ENCODE peak calls at places on chromosomes 2 and 18, in seven cellular contexts. One of them, this sample, is unnamed.

GRCh38 chr2:5981241-5982055 is 289.3 kb downstream of the SOX11 start:
- DNase-seq in mesendoderm: peak; percentile 77
- DNase-seq in CD8-positive, alpha-beta memory T cell: no peak
- DNase-seq in keratinocyte: no peak
- DNase-seq in prostate gland: no peak
- DNase-seq in psoas muscle: no peak
- DNase-seq in spleen: no peak
- DNase-seq in this sample: no peak

GRCh38 chr2:10236571-10237391 is 65.9 kb upstream of the HPCAL1 start:
- DNase-seq in psoas muscle: no peak
- DNase-seq in mesendoderm: no peak
- DNase-seq in prostate gland: no peak
- DNase-seq in spleen: peak; percentile 39
- DNase-seq in CD8-positive, alpha-beta memory T cell: no peak
- DNase-seq in keratinocyte: no peak
- DNase-seq in this sample: no peak

GRCh38 chr18:2070636-2071035 is 500.7 kb downstream of the METTL4 start:
- DNase-seq in CD8-positive, alpha-beta memory T cell: no peak
- DNase-seq in psoas muscle: no peak
- DNase-seq in mesendoderm: no peak
- DNase-seq in keratinocyte: no peak
- DNase-seq in prostate gland: no peak
- DNase-seq in spleen: no peak
- DNase-seq in this sample: no peak

GRCh38 chr2:127408004-127408806 is 10.0 kb upstream of the PROC start:
- DNase-seq in prostate gland: peak; percentile 85
- DNase-seq in spleen: peak; percentile 97
- DNase-seq in mesendoderm: peak; percentile 97
- DNase-seq in psoas muscle: peak; percentile 94
- DNase-seq in keratinocyte: no peak
- DNase-seq in CD8-positive, alpha-beta memory T cell: peak; percentile 88
- DNase-seq in this sample: peak; percentile 93

GRCh38 chr2:119718391-119719260 is 39.6 kb downstream of the TMEM177 start:
- DNase-seq in psoas muscle: no peak
- DNase-seq in spleen: peak; percentile 23
- DNase-seq in prostate gland: no peak
- DNase-seq in CD8-positive, alpha-beta memory T cell: no peak
- DNase-seq in mesendoderm: no peak
- DNase-seq in keratinocyte: no peak
- DNase-seq in this sample: no peak

GRCh38 chr2:105257981-105258380 is 16.4 kb downstream of the GPR45 start:
- DNase-seq in keratinocyte: no peak
- DNase-seq in prostate gland: no peak
- DNase-seq in psoas muscle: no peak
- DNase-seq in mesendoderm: no peak
- DNase-seq in spleen: no peak
- DNase-seq in CD8-positive, alpha-beta memory T cell: no peak
- DNase-seq in this sample: no peak

GRCh38 chr2:69459936-69460335 is 22.7 kb upstream of the NFU1 start:
- DNase-seq in psoas muscle: no peak
- DNase-seq in CD8-positive, alpha-beta memory T cell: no peak
- DNase-seq in spleen: no peak
- DNase-seq in keratinocyte: no peak
- DNase-seq in prostate gland: no peak
- DNase-seq in mesendoderm: no peak
- DNase-seq in this sample: no peak

GRCh38 chr2:193929131-193929530 is 1727.9 kb upstream of the SLC39A10 start:
- DNase-seq in keratinocyte: no peak
- DNase-seq in spleen: no peak
- DNase-seq in psoas muscle: no peak
- DNase-seq in mesendoderm: no peak
- DNase-seq in CD8-positive, alpha-beta memory T cell: no peak
- DNase-seq in prostate gland: no peak
- DNase-seq in this sample: no peak

GRCh38 chr2:74708883-74709282 is 54.8 kb downstream of the SEMA4F start:
- DNase-seq in keratinocyte: no peak
- DNase-seq in psoas muscle: no peak
- DNase-seq in CD8-positive, alpha-beta memory T cell: no peak
- DNase-seq in prostate gland: no peak
- DNase-seq in spleen: no peak
- DNase-seq in mesendoderm: no peak
- DNase-seq in this sample: peak; percentile 32

GRCh38 chr2:239227661-239228371 is 173.0 kb downstream of the HDAC4 start:
- DNase-seq in CD8-positive, alpha-beta memory T cell: no peak
- DNase-seq in prostate gland: no peak
- DNase-seq in psoas muscle: peak; percentile 73
- DNase-seq in mesendoderm: no peak
- DNase-seq in spleen: peak; percentile 75
- DNase-seq in keratinocyte: no peak
- DNase-seq in this sample: no peak

GRCh38 chr2:44994377-44994776 is 14.9 kb downstream of the SIX2 start:
- DNase-seq in prostate gland: no peak
- DNase-seq in psoas muscle: no peak
- DNase-seq in keratinocyte: no peak
- DNase-seq in spleen: no peak
- DNase-seq in CD8-positive, alpha-beta memory T cell: no peak
- DNase-seq in mesendoderm: no peak
- DNase-seq in this sample: no peak

GRCh38 chr2:112290098-112290497 is 14.7 kb downstream of the ZC3H6 start:
- DNase-seq in keratinocyte: no peak
- DNase-seq in prostate gland: no peak
- DNase-seq in spleen: no peak
- DNase-seq in psoas muscle: no peak
- DNase-seq in mesendoderm: no peak
- DNase-seq in CD8-positive, alpha-beta memory T cell: no peak
- DNase-seq in this sample: no peak

GRCh38 chr2:240325006-240325653 is 110.3 kb upstream of the GPC1 start:
- DNase-seq in spleen: no peak
- DNase-seq in mesendoderm: no peak
- DNase-seq in psoas muscle: no peak
- DNase-seq in keratinocyte: no peak
- DNase-seq in CD8-positive, alpha-beta memory T cell: no peak
- DNase-seq in prostate gland: no peak
- DNase-seq in this sample: no peak

GRCh38 chr2:173272895-173273294 is 81.8 kb upstream of the CDCA7 start:
- DNase-seq in prostate gland: no peak
- DNase-seq in keratinocyte: no peak
- DNase-seq in mesendoderm: no peak
- DNase-seq in CD8-positive, alpha-beta memory T cell: no peak
- DNase-seq in psoas muscle: no peak
- DNase-seq in spleen: no peak
- DNase-seq in this sample: no peak

GRCh38 chr2:37389984-37390765 is 45.7 kb downstream of the QPCT start:
- DNase-seq in CD8-positive, alpha-beta memory T cell: peak; percentile 52
- DNase-seq in prostate gland: no peak
- DNase-seq in spleen: no peak
- DNase-seq in psoas muscle: no peak
- DNase-seq in keratinocyte: no peak
- DNase-seq in mesendoderm: peak; percentile 97
- DNase-seq in this sample: peak; percentile 36

DNA sequence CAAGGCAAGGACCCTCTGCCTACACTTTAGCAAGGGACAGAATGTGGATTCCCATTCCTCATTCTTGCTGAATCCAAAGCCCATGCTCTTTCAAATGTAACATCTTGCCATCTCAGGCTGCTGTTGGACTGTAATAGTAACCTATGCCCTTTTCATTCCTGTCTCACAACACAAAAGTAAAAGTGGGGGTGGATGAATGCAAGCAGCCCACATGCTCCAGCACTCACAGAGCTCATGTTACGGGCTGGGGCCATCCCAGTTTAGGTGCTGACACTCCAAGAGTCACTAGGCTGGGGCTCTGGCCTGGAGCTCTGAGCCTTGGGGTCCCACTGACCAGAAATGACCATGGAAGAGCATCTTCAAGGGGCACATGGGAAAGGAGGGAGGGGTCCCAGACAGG is 47.6 kb downstream of the CCBE1 start:
- DNase-seq in spleen: no peak
- DNase-seq in CD8-positive, alpha-beta memory T cell: no peak
- DNase-seq in psoas muscle: no peak
- DNase-seq in mesendoderm: no peak
- DNase-seq in keratinocyte: no peak
- DNase-seq in prostate gland: no peak
- DNase-seq in this sample: no peak
- H3K36me3 ChIP-seq in spleen: no peaks in the 10 kb centered on the region
- H3K36me3 ChIP-seq in CD8-positive, alpha-beta memory T cell: no peaks in the 10 kb centered on the region
- H3K36me3 ChIP-seq in psoas muscle: no peaks in the 10 kb centered on the region
- H3K36me3 ChIP-seq in mesendoderm: no peaks in the 10 kb centered on the region
- H3K36me3 ChIP-seq in keratinocyte: no peaks in the 10 kb centered on the region
- H3K36me3 ChIP-seq in prostate gland: no peaks in the 10 kb centered on the region
- H3K36me3 ChIP-seq in this sample: no peaks in the 10 kb centered on the region

DNA sequence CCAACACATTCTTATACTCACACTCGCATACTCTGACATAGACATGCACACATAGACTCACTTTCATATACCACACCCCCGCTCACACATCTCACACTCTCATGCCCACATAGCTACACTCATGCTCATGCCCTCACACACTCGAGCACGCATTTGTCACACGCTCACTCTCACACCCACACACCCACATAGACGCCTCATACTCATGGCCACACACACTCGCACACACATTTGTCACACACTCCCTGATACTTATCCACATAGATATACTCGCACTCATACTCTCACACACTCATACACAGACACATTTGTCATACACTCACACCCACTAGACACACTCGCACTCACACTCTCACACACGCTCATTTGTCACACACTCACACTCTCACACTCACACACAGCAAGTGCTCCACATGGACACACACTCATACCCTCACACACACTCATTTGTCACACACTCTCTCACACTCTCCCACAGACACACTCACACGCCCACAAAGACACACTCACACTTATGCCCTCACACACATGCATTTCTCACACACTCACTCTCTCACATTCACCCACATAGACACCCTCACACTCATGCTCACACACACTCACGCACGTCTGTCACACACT is 50.9 kb downstream of the TNP1 start:
- DNase-seq in prostate gland: no peak
- DNase-seq in keratinocyte: no peak
- DNase-seq in spleen: no peak
- DNase-seq in psoas muscle: no peak
- DNase-seq in mesendoderm: no peak
- DNase-seq in CD8-positive, alpha-beta memory T cell: no peak
- DNase-seq in this sample: no peak
- H3K27ac ChIP-seq in prostate gland: no peak overlapping the region
- H3K27ac ChIP-seq in keratinocyte: no peak overlapping the region
- H3K27ac ChIP-seq in spleen: no peak overlapping the region
- H3K27ac ChIP-seq in psoas muscle: peak overlapping the region; percentile 84
- H3K27ac ChIP-seq in mesendoderm: no peak overlapping the region
- H3K27ac ChIP-seq in CD8-positive, alpha-beta memory T cell: no peak overlapping the region
- H3K27ac ChIP-seq in this sample: no peak overlapping the region

DNA sequence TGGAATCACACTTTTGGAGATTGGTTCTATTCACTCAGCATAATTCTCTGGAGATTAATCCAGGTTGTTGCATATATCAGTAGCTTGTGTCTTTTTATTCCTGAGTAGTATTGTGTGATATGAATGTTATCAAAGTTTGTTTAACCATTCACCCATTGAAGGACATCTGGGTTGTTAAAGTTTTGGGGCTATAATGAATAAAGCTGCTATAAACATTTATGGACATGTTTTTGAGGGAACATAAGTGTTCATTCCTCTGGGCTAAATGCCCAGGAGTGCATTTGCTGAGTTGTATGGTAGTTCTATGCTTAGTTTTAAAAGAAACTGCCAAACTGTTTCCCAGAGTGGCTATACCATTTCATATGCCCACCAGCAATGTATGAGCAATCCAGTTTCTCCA is 21.8 kb upstream of the KCNJ13 start:
- DNase-seq in prostate gland: no peak
- DNase-seq in CD8-positive, alpha-beta memory T cell: no peak
- DNase-seq in psoas muscle: no peak
- DNase-seq in spleen: no peak
- DNase-seq in keratinocyte: no peak
- DNase-seq in mesendoderm: no peak
- DNase-seq in this sample: no peak
- H3K36me3 ChIP-seq in prostate gland: no peaks in the 10 kb centered on the region
- H3K36me3 ChIP-seq in CD8-positive, alpha-beta memory T cell: peaks cover 13% of the 10 kb centered on the region
- H3K36me3 ChIP-seq in psoas muscle: peaks cover 64% of the 10 kb centered on the region
- H3K36me3 ChIP-seq in spleen: peaks cover 57% of the 10 kb centered on the region
- H3K36me3 ChIP-seq in keratinocyte: peaks cover 12% of the 10 kb centered on the region
- H3K36me3 ChIP-seq in mesendoderm: no peaks in the 10 kb centered on the region
- H3K36me3 ChIP-seq in this sample: peaks cover 38% of the 10 kb centered on the region

DNA sequence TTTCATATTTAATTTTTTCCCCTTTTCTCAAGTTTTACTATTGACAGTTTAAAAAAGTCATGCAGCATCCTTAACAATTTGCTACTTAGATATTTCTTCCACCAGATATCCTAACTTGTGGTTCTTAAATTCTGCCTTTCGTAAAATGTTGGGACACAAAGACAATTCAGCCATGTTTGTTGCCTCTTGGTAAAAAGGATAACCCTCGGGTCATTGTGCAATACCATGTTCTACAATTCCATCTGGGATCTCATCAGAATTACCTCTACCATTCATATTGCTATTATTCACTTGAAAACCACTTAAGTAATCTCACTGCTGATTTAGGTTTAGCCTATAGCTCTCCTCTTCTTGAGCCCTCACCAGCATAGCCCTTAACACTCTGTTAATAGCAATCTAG is 13.2 kb upstream of the REG1B start:
- DNase-seq in prostate gland: no peak
- DNase-seq in keratinocyte: no peak
- DNase-seq in spleen: no peak
- DNase-seq in mesendoderm: no peak
- DNase-seq in CD8-positive, alpha-beta memory T cell: no peak
- DNase-seq in psoas muscle: no peak
- DNase-seq in this sample: no peak
- H3K27ac ChIP-seq in prostate gland: no peak overlapping the region
- H3K27ac ChIP-seq in keratinocyte: no peak overlapping the region
- H3K27ac ChIP-seq in spleen: no peak overlapping the region
- H3K27ac ChIP-seq in mesendoderm: no peak overlapping the region
- H3K27ac ChIP-seq in CD8-positive, alpha-beta memory T cell: no peak overlapping the region
- H3K27ac ChIP-seq in psoas muscle: no peak overlapping the region
- H3K27ac ChIP-seq in this sample: no peak overlapping the region

This sample was measured in lung.